ENCODE peak calls at places on chromosomes 5 and 9, in nine cellular contexts. S is CD8-positive, alpha-beta memory T cell; F is activated CD8-positive, alpha-beta memory T cell treated with anti-CD3 and anti-CD28 coated beads for 4 hours; N is fibroblast of lung; M is NCI-H1930; B is RCC 7860; U is nephron progenitor cell; I is GM04504; T is bronchial epithelial cell. D is an unnamed sample.

GRCh38 chr9:111720170-111720569 is 58.8 kb downstream of the GNG10 start:
- DNase-seq in B (no peak), N (no peak), U (no peak), S (no peak), I (no peak), M (no peak), T (peak; percentile 3), F (no peak), D (no peak)

GRCh38 chr5:115599924-115600323 is 2.4 kb downstream of the TICAM2 start:
- DNase-seq in F (no peak), N (no peak), M (no peak), U (no peak), B (no peak), S (no peak), I (no peak), T (no peak), D (no peak)

GRCh38 chr9:90871327-90871935 is 69.8 kb downstream of the SYK start:
- DNase-seq in F (no peak), U (no peak), I (no peak), S (no peak), B (no peak), N (no peak), T (no peak), M (no peak), D (no peak)

GRCh38 chr9:88998911-88999310 is 7.6 kb downstream of the S1PR3 start:
- DNase-seq in S (no peak), F (no peak), M (no peak), I (no peak), U (no peak), B (no peak), N (peak; percentile 95), T (no peak), D (peak; percentile 90)

GRCh38 chr5:171762016-171762415 is 23.6 kb upstream of the SMIM23 start:
- DNase-seq in M (no peak), T (no peak), U (no peak), F (no peak), S (no peak), N (no peak), B (no peak), I (no peak), D (no peak)

GRCh38 chr9:137969008-137969407 is 91.4 kb downstream of the CACNA1B start:
- DNase-seq in I (no peak), T (no peak), U (no peak), B (no peak), S (no peak), N (no peak), M (no peak), F (no peak), D (no peak)

GRCh38 chr5:173807150-173807784 is 80.9 kb upstream of the CPEB4 start:
- DNase-seq in B (no peak), N (no peak), F (no peak), U (no peak), M (no peak), T (no peak), I (no peak), S (no peak), D (no peak)

GRCh38 chr5:113965225-113965624 is 396.6 kb upstream of the KCNN2 start:
- DNase-seq in B (no peak), M (no peak), F (no peak), S (no peak), I (no peak), T (no peak), U (no peak), N (no peak), D (no peak)

GRCh38 chr9:135218331-135219225 is 131.1 kb downstream of the OLFM1 start:
- DNase-seq in B (no peak), M (no peak), S (no peak), U (no peak), F (no peak), T (no peak), N (no peak), I (no peak), D (no peak)

GRCh38 chr5:65480306-65480865 is 1.3 kb downstream of the ADAMTS6 start:
- DNase-seq in M (no peak), S (peak; percentile 26), B (peak; percentile 9), F (no peak), I (peak; percentile 61), U (peak; percentile 26), N (peak; percentile 91), T (peak; percentile 47), D (peak; percentile 70)

GRCh38 chr5:122076023-122076422 is 2.0 kb downstream of the LOX start:
- DNase-seq in B (no peak), I (no peak), M (no peak), U (no peak), T (peak; percentile 55), S (no peak), F (no peak), N (peak; percentile 62), D (no peak)

GRCh38 chr9:88220652-88221051 is 82.4 kb upstream of the SPATA31C2 start:
- DNase-seq in S (no peak), B (no peak), N (no peak), T (no peak), F (no peak), U (no peak), M (no peak), I (no peak), D (no peak)

GRCh38 chr9:13917534-13917933 is 396.4 kb downstream of the NFIB start:
- DNase-seq in N (no peak), B (no peak), T (no peak), F (no peak), I (no peak), S (no peak), U (no peak), M (no peak), D (no peak)

GRCh38 chr9:2125909-2126308 is 110.8 kb downstream of the SMARCA2 start:
- DNase-seq in N (peak; percentile 39), B (no peak), M (no peak), U (no peak), I (no peak), F (no peak), T (peak; percentile 10), S (no peak), D (no peak)

GRCh38 chr9:136581614-136582447 is 36.0 kb upstream of the NOTCH1 start:
- DNase-seq in I (no peak), N (no peak), U (no peak), S (no peak), F (no peak), M (no peak), B (no peak), T (no peak), D (no peak)

GRCh38 chr9:104494808-104495207 is 9.3 kb upstream of the OR13F1 start:
- DNase-seq in B (no peak), U (no peak), M (no peak), S (no peak), F (no peak), T (no peak), I (no peak), N (no peak), D (no peak)

GRCh38 chr9:71250626-71251025 is 129.2 kb upstream of the TRPM3 start:
- DNase-seq in S (no peak), N (no peak), B (no peak), T (no peak), M (no peak), F (no peak), U (peak; percentile 8), I (no peak), D (no peak)

GRCh38 chr9:106757539-106757938 is 105.4 kb upstream of the ZNF462 start:
- DNase-seq in S (no peak), B (no peak), I (no peak), T (no peak), M (no peak), F (no peak), U (no peak), N (no peak), D (no peak)

GRCh38 chr5:107772418-107773310 is 101.9 kb upstream of the EFNA5 start:
- DNase-seq in U (no peak), S (no peak), I (no peak), F (no peak), B (no peak), T (peak; percentile 40), M (peak; percentile 31), N (no peak), D (no peak)

GRCh38 chr9:114112778-114113585 is 13.9 kb upstream of the KIF12 start:
- DNase-seq in M (no peak), T (peak; percentile 34), B (peak; percentile 8), U (no peak), I (peak; percentile 33), F (no peak), N (peak; percentile 64), S (no peak), D (peak; percentile 90)

GRCh38 chr5:10725636-10726035 is 35.4 kb downstream of the DAP start:
- DNase-seq in T (no peak), U (no peak), B (peak; percentile 20), M (no peak), F (no peak), I (no peak), N (no peak), S (no peak), D (no peak)

GRCh38 chr5:171450423-171451246 is 31.2 kb downstream of the FGF18 start:
- DNase-seq in T (peak; percentile 8), N (peak; percentile 74), I (peak; percentile 42), M (no peak), F (no peak), U (peak; percentile 79), S (no peak), B (peak; percentile 21), D (peak; percentile 59)

GRCh38 chr5:31664566-31664965 is 25.6 kb downstream of the PDZD2 start:
- DNase-seq in M (peak; percentile 31), N (no peak), T (peak; percentile 25), F (no peak), U (no peak), B (peak; percentile 56), S (no peak), I (no peak), D (no peak)

GRCh38 chr5:40681351-40682311 is 1.9 kb downstream of the PTGER4 start:
- DNase-seq in F (no peak), B (no peak), N (peak; percentile 46), T (no peak), M (no peak), U (peak; percentile 37), S (peak; percentile 41), I (no peak), D (peak; percentile 72)

GRCh38 chr5:132190161-132190817 is 37.4 kb downstream of the P4HA2 start:
- DNase-seq in F (no peak), B (peak; percentile 78), M (peak; percentile 36), U (peak; percentile 28), I (peak; percentile 51), T (peak; percentile 67), S (peak; percentile 27), N (peak; percentile 81), D (peak; percentile 39)

GRCh38 chr9:98778711-98779530 is 17.4 kb downstream of the ANKS6 start:
- DNase-seq in S (no peak), T (no peak), U (no peak), B (no peak), N (no peak), I (no peak), M (no peak), F (no peak), D (no peak)

GRCh38 chr9:9751996-9752395 is 860.8 kb downstream of the PTPRD start:
- DNase-seq in T (no peak), U (no peak), M (no peak), N (no peak), I (no peak), S (no peak), F (no peak), B (no peak), D (no peak)

GRCh38 chr9:33676746-33677505 is 118.4 kb upstream of the PRSS3 start:
- DNase-seq in T (no peak), N (peak; percentile 42), M (peak; percentile 52), B (no peak), I (no peak), S (peak; percentile 4), F (no peak), U (peak; percentile 76), D (peak; percentile 25)

GRCh38 chr5:141362719-141363118 is 1.2 kb upstream of the PCDHGA5 start:
- DNase-seq in I (no peak), B (no peak), M (no peak), N (no peak), F (no peak), T (no peak), S (no peak), U (no peak), D (no peak)